ENCODE peak calls at places on chromosomes 13 and 19, in eight cellular contexts. K is activated CD4-positive, CD25-positive, alpha-beta regulatory T cell treated with anti-CD3 and anti-CD28 coated beads, Interleukin-2, amount 50 U/mL, for 16 hours; X is IMR-90; Y is anterior cingulate cortex; J is GM03348; R is EL; Z is HT1080; T is left lobe of liver. F is an unnamed sample.
A peak's percentile ranks its signal among the peaks of the same experiment; 100 is the strongest.

GRCh38 chr19:8423821-8424223 is 10.7 kb downstream of the MARCHF2 start:
- DNase-seq in R (peak; percentile 98), Z (peak; percentile 96), Y (no peak), J (peak; percentile 95), T (peak; percentile 93), X (peak; percentile 97), K (no peak), F (peak; percentile 96)

GRCh38 chr19:6275170-6275744 is 4.5 kb downstream of the MLLT1 start:
- DNase-seq in Y (no peak), R (no peak), K (no peak), J (no peak), T (no peak), X (no peak), Z (no peak), F (no peak)

GRCh38 chr19:48926909-48927308 is 6.6 kb upstream of the DHDH start:
- DNase-seq in K (no peak), J (peak; percentile 85), R (peak; percentile 95), Y (peak; percentile 13), T (no peak), X (peak; percentile 99), Z (peak; percentile 91), F (peak; percentile 86)

GRCh38 chr19:16446108-16447014 is 25.4 kb downstream of the EPS15L1 start:
- DNase-seq in K (no peak), Z (no peak), X (peak; percentile 62), Y (no peak), J (no peak), R (no peak), T (no peak), F (no peak)

GRCh38 chr19:23787106-23787505 is 28.4 kb upstream of the ZNF681 start:
- DNase-seq in J (no peak), X (peak; percentile 1), Y (no peak), R (peak; percentile 74), T (no peak), Z (peak; percentile 47), K (no peak), F (no peak)

GRCh38 chr13:51125495-51126226 is 14.6 kb upstream of the C13orf42 start:
- DNase-seq in X (peak; percentile 54), Z (no peak), J (peak; percentile 74), R (peak; percentile 51), Y (peak; percentile 2), K (peak; percentile 10), T (peak; percentile 58), F (peak; percentile 73)

GRCh38 chr19:30222428-30222873 is 149.7 kb upstream of the ZNF536 start:
- DNase-seq in X (no peak), T (no peak), R (no peak), J (peak; percentile 72), K (no peak), Z (no peak), Y (no peak), F (peak; percentile 60)

GRCh38 chr19:23190341-23190740 is 59.9 kb downstream of the ZNF724 start:
- DNase-seq in T (no peak), R (no peak), K (no peak), Z (no peak), J (no peak), X (no peak), Y (no peak), F (no peak)

GRCh38 chr19:53549354-53549753 is 11.4 kb downstream of the ZNF331 start:
- DNase-seq in Y (no peak), J (peak; percentile 61), R (peak; percentile 29), K (no peak), Z (no peak), X (peak; percentile 68), T (no peak), F (peak; percentile 51)